ENCODE peak calls at places on chromosomes 3 and 15, in eight cellular contexts. L, V, A, E, O, J, B and X are unnamed samples.

GRCh38 chr15:42411884-42412283 is 52.6 kb downstream of the CAPN3 start:
- DNase-seq in O (no peak), V (no peak), B (no peak), A (no peak), E (no peak), L (no peak), J (no peak), X (no peak)

GRCh38 chr3:150348500-150348899 is 59.6 kb upstream of the TSC22D2 start:
- DNase-seq in L (peak; percentile 86), B (peak; percentile 89), V (no peak), O (peak; percentile 91), E (no peak), J (peak; percentile 95), A (peak; percentile 96), X (no peak)

GRCh38 chr3:152331975-152332374 is 63.2 kb downstream of the MBNL1 start:
- DNase-seq in E (peak; percentile 19), B (no peak), V (no peak), O (peak; percentile 34), J (no peak), L (no peak), A (peak; percentile 22), X (no peak)

GRCh38 chr3:42066516-42067181 is 24.5 kb upstream of the TRAK1 start:
- DNase-seq in J (no peak), E (no peak), O (peak; percentile 74), A (no peak), L (peak; percentile 68), V (no peak), B (peak; percentile 85), X (no peak)

GRCh38 chr3:111539351-111540331 is 2.4 kb upstream of the CD96 start:
- DNase-seq in L (peak; percentile 61), E (peak; percentile 68), J (peak; percentile 55), V (peak; percentile 38), O (peak; percentile 41), A (peak; percentile 89), B (no peak), X (peak; percentile 65)

GRCh38 chr15:61796056-61796455 is 264.2 kb downstream of the VPS13C start:
- DNase-seq in O (peak; percentile 4), V (no peak), L (peak; percentile 94), B (peak; percentile 5), A (peak; percentile 37), J (peak; percentile 80), E (no peak), X (no peak)

GRCh38 chr3:160831411-160831810 is 75.4 kb downstream of the PPM1L start:
- DNase-seq in B (no peak), J (no peak), E (no peak), L (no peak), V (no peak), A (no peak), O (no peak), X (no peak)

GRCh38 chr3:66390013-66390412 is 110.8 kb downstream of the LRIG1 start:
- DNase-seq in O (no peak), E (peak; percentile 23), A (no peak), L (no peak), B (no peak), J (no peak), V (peak; percentile 26), X (no peak)

GRCh38 chr15:65355173-65355982 is 22.4 kb downstream of the IGDCC3 start:
- DNase-seq in E (no peak), B (no peak), V (no peak), J (no peak), L (no peak), A (no peak), O (no peak), X (no peak)

GRCh38 chr15:72532991-72533601 is 59.0 kb downstream of the ARIH1 start:
- DNase-seq in B (no peak), O (no peak), L (no peak), V (no peak), J (no peak), E (no peak), A (no peak), X (no peak)

GRCh38 chr3:78221796-78222195 is 1181.9 kb downstream of the ROBO2 start:
- DNase-seq in L (no peak), E (no peak), V (no peak), O (peak; percentile 19), A (peak; percentile 11), J (peak; percentile 1), B (no peak), X (no peak)

GRCh38 chr3:49724586-49724985 is 835 bp upstream of the GMPPB start:
- DNase-seq in V (no peak), E (peak; percentile 60), J (no peak), O (peak; percentile 12), B (no peak), L (no peak), A (no peak), X (no peak)

GRCh38 chr3:183613366-183614293 is 21.8 kb upstream of the KLHL24 start:
- DNase-seq in V (no peak), B (no peak), J (no peak), E (peak; percentile 49), L (no peak), A (no peak), O (no peak), X (no peak)

GRCh38 chr15:48603123-48603500 is 42.4 kb downstream of the FBN1 start:
- DNase-seq in V (no peak), A (peak; percentile 4), B (peak; percentile 34), J (no peak), O (no peak), L (no peak), E (no peak), X (no peak)

GRCh38 chr15:71329509-71330260 is 214.4 kb downstream of the THSD4 start:
- DNase-seq in E (no peak), J (peak; percentile 91), B (peak; percentile 83), L (peak; percentile 40), O (peak; percentile 46), A (peak; percentile 80), V (no peak), X (peak; percentile 76)

GRCh38 chr15:69060744-69061143 is 46.2 kb downstream of the NOX5 start:
- DNase-seq in L (no peak), V (no peak), J (no peak), A (peak; percentile 45), B (no peak), E (peak; percentile 12), O (no peak), X (no peak)

GRCh38 chr3:110711851-110712396 is 359.7 kb upstream of the NECTIN3 start:
- DNase-seq in B (peak; percentile 64), A (no peak), L (no peak), J (no peak), O (peak; percentile 37), V (no peak), E (peak; percentile 46), X (no peak)

DNA sequence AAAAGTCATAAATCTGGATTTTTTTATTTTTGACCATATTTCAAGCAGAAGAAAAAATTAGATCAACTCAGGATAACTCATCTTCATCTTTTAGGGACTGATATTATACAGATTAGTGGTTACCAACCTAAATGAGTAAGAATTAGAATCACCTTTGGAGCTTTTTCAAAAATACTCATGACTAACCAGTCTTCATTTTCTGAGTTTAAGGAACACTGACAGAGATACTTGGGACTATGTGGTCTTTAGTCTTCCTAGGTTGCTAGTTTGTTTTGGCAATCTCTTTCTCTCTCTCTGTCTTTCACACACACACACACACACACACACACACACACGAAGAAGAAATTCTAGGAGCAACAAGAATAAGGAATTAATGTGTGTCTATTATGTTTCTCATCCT is 50.1 kb downstream of the TMOD3 start:
- DNase-seq in J (peak; percentile 42), O (peak; percentile 61), V (no peak), B (peak; percentile 81), E (no peak), A (peak; percentile 59), L (peak; percentile 33), X (no peak)
- H3K27ac ChIP-seq in J (peak overlapping the region; percentile 77), O (no peak overlapping the region), V (no peak overlapping the region), B (peak overlapping the region; percentile 79), E (no peak overlapping the region), A (peak overlapping the region; percentile 46), L (peak overlapping the region; percentile 77), X (no peak overlapping the region)

GRCh38 chr15:64246364-64247189 is 83.8 kb upstream of the PPIB start:
- DNase-seq in E (peak; percentile 59), L (peak; percentile 87), B (peak; percentile 94), A (peak; percentile 77), V (peak; percentile 95), O (peak; percentile 93), J (peak; percentile 96), X (no peak)

GRCh38 chr15:64249406-64249805 is 86.6 kb upstream of the PPIB start:
- DNase-seq in E (no peak), L (no peak), A (peak; percentile 57), J (peak; percentile 58), O (no peak), B (peak; percentile 49), V (no peak), X (no peak)

GRCh38 chr15:64249842-64250575 is 87.2 kb upstream of the PPIB start:
- DNase-seq in V (no peak), L (no peak), B (peak; percentile 26), E (no peak), J (peak; percentile 20), A (peak; percentile 77), O (peak; percentile 56), X (no peak)

GRCh38 chr15:64247535-64247905 is 84.7 kb upstream of the PPIB start:
- DNase-seq in O (no peak), E (no peak), B (no peak), V (peak; percentile 23), L (no peak), A (no peak), J (no peak), X (no peak)

GRCh38 chr15:64247906-64248541 is 85.2 kb upstream of the PPIB start:
- DNase-seq in O (peak; percentile 90), J (peak; percentile 91), V (peak; percentile 75), B (peak; percentile 91), E (no peak), L (peak; percentile 89), A (peak; percentile 87), X (peak; percentile 41)
- H3K9ac ChIP-seq in O (no peak overlapping the region), J (peak overlapping the region; percentile 73), V (no peak overlapping the region), B (peak overlapping the region; percentile 62), E (no peak overlapping the region), L (peak overlapping the region; percentile 32), A (peak overlapping the region; percentile 75), X (peak overlapping the region; percentile 13)

GRCh38 chr15:74200394-74200793 is 2.2 kb downstream of the STRA6 start:
- DNase-seq in B (peak; percentile 75), O (peak; percentile 76), J (peak; percentile 87), L (peak; percentile 61), V (no peak), A (peak; percentile 80), E (no peak), X (no peak)

GRCh38 chr15:74200871-74201419 is 1.6 kb downstream of the STRA6 start:
- DNase-seq in J (no peak), A (peak; percentile 37), V (no peak), E (no peak), L (peak; percentile 55), O (peak; percentile 52), B (peak; percentile 41), X (no peak)

GRCh38 chr15:74203914-74204431 is 1.4 kb upstream of the STRA6 start:
- DNase-seq in J (peak; percentile 31), E (no peak), O (peak; percentile 80), B (peak; percentile 83), L (peak; percentile 57), A (no peak), V (no peak), X (no peak)

GRCh38 chr15:74202461-74203401 is at the start of gene STRA6:
- DNase-seq in V (no peak), E (no peak), A (no peak), L (no peak), J (peak; percentile 37), B (peak; percentile 53), O (no peak), X (no peak)

GRCh38 chr15:74201656-74202420 is 749 bp downstream of the STRA6 start:
- DNase-seq in B (peak; percentile 62), A (peak; percentile 53), O (no peak), L (no peak), J (peak; percentile 87), E (no peak), V (no peak), X (no peak)
- H3K4me3 ChIP-seq in B (no peak overlapping the region), A (no peak overlapping the region), O (no peak overlapping the region), L (no peak overlapping the region), J (no peak overlapping the region), E (no peak overlapping the region), V (no peak overlapping the region), X (no peak overlapping the region)

GRCh38 chr3:48684054-48684349 is 1.7 kb downstream of the NCKIPSD start:
- DNase-seq in E (no peak), V (no peak), L (no peak), O (no peak), J (no peak), B (no peak), A (no peak), X (no peak)
- H3K27ac ChIP-seq in E (no peak overlapping the region), V (peak overlapping the region; percentile 10), L (no peak overlapping the region), O (peak overlapping the region; percentile 65), J (no peak overlapping the region), B (no peak overlapping the region), A (no peak overlapping the region), X (no peak overlapping the region)